ENCODE peak calls at places on chromosomes 6 and 20, in seven cellular contexts. R is nucleus accumbens, S is ureter, Y is HT1080, N is bronchial epithelial cell, P is uterus, F is HTR-8/SVneo. G is an unnamed sample.

GRCh38 chr6:48472121-48472520 is 361.1 kb upstream of the PTCHD4 start:
- DNase-seq in R (no peak), S (no peak), Y (no peak), N (no peak), P (no peak), F (no peak), G (no peak)

GRCh38 chr6:53544500-53545308 is at the start of gene GCLC:
- DNase-seq in R (peak; percentile 92), S (peak; percentile 96), Y (peak; percentile 87), N (peak; percentile 79), P (peak; percentile 94), F (peak; percentile 87), G (peak; percentile 92)

GRCh38 chr20:58513580-58514285 is 1.5 kb downstream of the APCDD1L start:
- DNase-seq in R (no peak), S (peak; percentile 29), Y (no peak), N (no peak), P (no peak), F (no peak), G (no peak)

GRCh38 chr20:61626412-61626811 is 374.4 kb downstream of the CDH4 start:
- DNase-seq in R (no peak), S (no peak), Y (no peak), N (no peak), P (no peak), F (no peak), G (no peak)

GRCh38 chr6:119476554-119476953 is 127.0 kb upstream of the MAN1A1 start:
- DNase-seq in R (no peak), S (no peak), Y (no peak), N (no peak), P (no peak), F (no peak), G (no peak)

GRCh38 chr6:100210138-100210872 is 216.3 kb upstream of the MCHR2 start:
- DNase-seq in R (no peak), S (no peak), Y (peak; percentile 12), N (no peak), P (no peak), F (no peak), G (no peak)

GRCh38 chr6:130033999-130034814 is 15.8 kb downstream of the L3MBTL3 start:
- DNase-seq in R (no peak), S (no peak), Y (peak; percentile 27), N (peak; percentile 35), P (peak; percentile 63), F (no peak), G (no peak)

GRCh38 chr6:72651967-72652956 is 30.4 kb downstream of the KCNQ5 start:
- DNase-seq in R (no peak), S (no peak), Y (no peak), N (no peak), P (no peak), F (no peak), G (no peak)

GRCh38 chr6:160256445-160256844 is 2.2 kb downstream of the SLC22A2 start:
- DNase-seq in R (no peak), S (no peak), Y (no peak), N (peak; percentile 86), P (no peak), F (no peak), G (no peak)

GRCh38 chr6:31738048-31738979 is 1.5 kb upstream of the MSH5 start:
- DNase-seq in R (no peak), S (peak; percentile 79), Y (peak; percentile 94), N (peak; percentile 77), P (peak; percentile 52), F (peak; percentile 55), G (peak; percentile 12)

GRCh38 chr20:44056010-44056698 is 130.8 kb downstream of the JPH2 start:
- DNase-seq in R (peak; percentile 12), S (peak; percentile 37), Y (peak; percentile 36), N (peak; percentile 4), P (no peak), F (peak; percentile 74), G (peak; percentile 12)

GRCh38 chr6:22556298-22556697 is 13.1 kb upstream of the HDGFL1 start:
- DNase-seq in R (no peak), S (no peak), Y (no peak), N (no peak), P (peak; percentile 22), F (no peak), G (no peak)

GRCh38 chr20:8602389-8603116 is 466.3 kb upstream of the PLCB4 start:
- DNase-seq in R (no peak), S (no peak), Y (no peak), N (no peak), P (no peak), F (no peak), G (no peak)

GRCh38 chr6:34301408-34301807 is 52.6 kb upstream of the SMIM29 start:
- DNase-seq in R (no peak), S (no peak), Y (peak; percentile 22), N (no peak), P (peak; percentile 22), F (no peak), G (no peak)

GRCh38 chr20:21554985-21555384 is 41.1 kb upstream of the NKX2-2 start:
- DNase-seq in R (no peak), S (no peak), Y (no peak), N (no peak), P (no peak), F (no peak), G (peak; percentile 6)